ENCODE peak calls at places on chromosomes 4 and X, in seven cellular contexts. G is IMR-90, F is mesendoderm, B is H9, Y is H1, I is trophoblast cell, H is mesenchymal stem cell. L is an unnamed sample.

GRCh38 chr4:164224871-164225270 is 529.1 kb upstream of the SMIM31 start:
- DNase-seq in G (no peak), F (no peak), B (no peak), Y (no peak), I (no peak), H (no peak), L (no peak)

GRCh38 chr4:127141857-127142256 is 490.9 kb upstream of the INTU start:
- DNase-seq in G (peak; percentile 76), F (no peak), B (no peak), Y (no peak), I (no peak), H (peak; percentile 90), L (no peak)

GRCh38 chr4:169064281-169064680 is 54.2 kb upstream of the CBR4 start:
- DNase-seq in G (no peak), F (no peak), B (no peak), Y (no peak), I (no peak), H (no peak), L (no peak)

GRCh38 chr4:130636486-130636885 is 1540.5 kb downstream of the C4orf33 start:
- DNase-seq in G (no peak), F (peak; percentile 14), B (no peak), Y (no peak), I (no peak), H (no peak), L (no peak)

GRCh38 chrX:107775734-107776511 is at the start of gene TSC22D3:
- DNase-seq in G (peak; percentile 33), F (peak; percentile 82), B (peak; percentile 81), Y (no peak), I (peak; percentile 36), H (peak; percentile 84), L (no peak)

GRCh38 chr4:74919783-74920182 is 13.1 kb upstream of the PARM1 start:
- DNase-seq in G (no peak), F (no peak), B (no peak), Y (no peak), I (no peak), H (no peak), L (no peak)

GRCh38 chr4:135239964-135240363 is 1038.4 kb upstream of the PABPC4L start:
- DNase-seq in G (peak; percentile 40), F (no peak), B (no peak), Y (no peak), I (no peak), H (no peak), L (no peak)

GRCh38 chr4:163492951-163493504 is 1.5 kb upstream of the TMA16 start:
- DNase-seq in G (no peak), F (peak; percentile 35), B (no peak), Y (no peak), I (no peak), H (no peak), L (no peak)

GRCh38 chr4:176084769-176085168 is 19.1 kb downstream of the WDR17 start:
- DNase-seq in G (no peak), F (no peak), B (no peak), Y (no peak), I (no peak), H (no peak), L (no peak)

GRCh38 chr4:94158883-94159282 is 48.8 kb upstream of the SMARCAD1 start:
- DNase-seq in G (no peak), F (peak; percentile 57), B (no peak), Y (no peak), I (no peak), H (no peak), L (no peak)

GRCh38 chrX:83934220-83934619 is 73.3 kb downstream of the CYLC1 start:
- DNase-seq in G (no peak), F (peak; percentile 1), B (no peak), Y (no peak), I (no peak), H (no peak), L (no peak)

GRCh38 chr4:71609651-71610050 is 174.2 kb downstream of the GC start:
- DNase-seq in G (no peak), F (no peak), B (no peak), Y (no peak), I (no peak), H (no peak), L (no peak)

GRCh38 chr4:156779774-156780173 is 191.8 kb downstream of the PDGFC start:
- DNase-seq in G (peak; percentile 95), F (peak; percentile 17), B (no peak), Y (no peak), I (no peak), H (peak; percentile 95), L (no peak)

GRCh38 chr4:142558851-142559250 is 287.2 kb downstream of the INPP4B start:
- DNase-seq in G (peak; percentile 21), F (peak; percentile 22), B (no peak), Y (no peak), I (peak; percentile 5), H (no peak), L (peak; percentile 32)

GRCh38 chrX:77640702-77641101 is 145.3 kb downstream of the ATRX start:
- DNase-seq in G (no peak), F (no peak), B (no peak), Y (no peak), I (no peak), H (no peak), L (no peak)

GRCh38 chr4:123941306-123941705 is 544.7 kb downstream of the SPRY1 start:
- DNase-seq in G (peak; percentile 61), F (no peak), B (no peak), Y (no peak), I (peak; percentile 33), H (no peak), L (no peak)

GRCh38 chrX:110123331-110123782 is 120.4 kb downstream of the TMEM164 start:
- DNase-seq in G (no peak), F (no peak), B (no peak), Y (no peak), I (no peak), H (peak; percentile 33), L (no peak)

GRCh38 chrX:34875204-34875603 is 67.4 kb upstream of the FAM47B start:
- DNase-seq in G (peak; percentile 75), F (no peak), B (no peak), Y (no peak), I (no peak), H (peak; percentile 37), L (no peak)

GRCh38 chrX:12985336-12985735 is 10.4 kb downstream of the TMSB4X start:
- DNase-seq in G (no peak), F (no peak), B (no peak), Y (no peak), I (no peak), H (no peak), L (no peak)

GRCh38 chr4:123987408-123987807 is 590.8 kb downstream of the SPRY1 start:
- DNase-seq in G (no peak), F (no peak), B (no peak), Y (no peak), I (no peak), H (no peak), L (no peak)

GRCh38 chr4:158535130-158535614 is 13.5 kb downstream of the RXFP1 start:
- DNase-seq in G (peak; percentile 80), F (no peak), B (no peak), Y (no peak), I (peak; percentile 34), H (peak; percentile 55), L (no peak)

GRCh38 chr4:121758896-121759568 is 5.9 kb downstream of the SMIM43 start:
- DNase-seq in G (peak; percentile 51), F (no peak), B (no peak), Y (no peak), I (no peak), H (peak; percentile 12), L (no peak)

GRCh38 chr4:157978680-157979361 is 194.0 kb downstream of the GASK1B start:
- DNase-seq in G (peak; percentile 64), F (peak; percentile 87), B (peak; percentile 45), Y (peak; percentile 23), I (peak; percentile 79), H (peak; percentile 74), L (peak; percentile 67)

GRCh38 chr4:7341486-7342222 is 93.1 kb downstream of the PSAPL1 start:
- DNase-seq in G (peak; percentile 67), F (no peak), B (no peak), Y (no peak), I (no peak), H (peak; percentile 39), L (no peak)

GRCh38 chr4:174318829-174319764 is 35.4 kb downstream of the CEP44 start:
- DNase-seq in G (peak; percentile 46), F (peak; percentile 66), B (no peak), Y (no peak), I (peak; percentile 53), H (peak; percentile 58), L (peak; percentile 11)

DNA sequence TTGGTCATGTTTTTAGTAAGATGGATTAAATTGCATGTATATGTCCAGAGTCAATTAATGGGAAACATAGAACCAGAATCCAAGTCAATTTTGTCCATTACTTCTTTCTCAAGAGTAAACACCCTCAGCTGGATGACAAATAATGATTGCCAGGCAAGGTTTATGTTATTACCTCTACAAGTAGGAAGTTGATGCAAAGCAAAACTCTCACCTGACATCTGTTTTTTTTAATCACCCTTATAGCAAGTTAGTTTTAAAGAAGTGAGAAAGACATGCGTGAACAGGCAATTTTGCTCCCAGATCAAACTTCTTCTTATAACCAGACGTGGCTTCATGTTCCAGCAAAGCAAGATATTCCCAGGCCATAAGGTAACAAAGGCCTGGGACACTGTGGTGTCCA is 348.5 kb upstream of the FTHL17 start:
- DNase-seq in G (no peak), F (no peak), B (no peak), Y (no peak), I (no peak), H (no peak), L (no peak)
- H3K9ac ChIP-seq in G (no peak overlapping the region), F (no peak overlapping the region), B (no peak overlapping the region), Y (no peak overlapping the region), I (no peak overlapping the region), H (no peak overlapping the region), L (no peak overlapping the region)

GRCh38 chrX:9651737-9652136 is 113.9 kb downstream of the GPR143 start:
- DNase-seq in G (no peak), F (no peak), B (no peak), Y (no peak), I (peak; percentile 8), H (no peak), L (no peak)
- H2BK120ac ChIP-seq in G (no peak overlapping the region), F (no peak overlapping the region), B (no peak overlapping the region), Y (no peak overlapping the region), I (no peak overlapping the region), H (no peak overlapping the region), L (no peak overlapping the region)

DNA sequence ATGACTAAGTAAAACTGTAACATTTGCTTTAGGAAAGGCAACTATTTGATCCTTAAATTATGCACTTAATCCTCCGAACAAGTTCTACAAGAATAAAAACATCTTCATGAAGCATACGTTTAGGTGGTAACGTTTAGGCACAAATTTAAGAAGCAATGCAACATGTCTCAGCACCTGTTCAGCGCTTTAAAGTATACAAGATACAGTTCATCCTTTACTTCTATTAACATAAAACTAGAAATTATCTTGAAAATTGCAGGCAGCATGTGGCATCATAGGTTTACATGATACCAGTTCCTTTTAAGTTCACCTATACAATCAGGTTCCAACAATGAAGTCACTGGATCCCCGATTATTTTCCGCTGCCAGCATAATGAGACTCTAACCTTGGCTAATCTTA is 1.5 kb downstream of the PLA2G12A start:
- DNase-seq in G (no peak), F (no peak), B (no peak), Y (no peak), I (no peak), H (no peak), L (no peak)
- H3K9ac ChIP-seq in G (no peak overlapping the region), F (peak overlapping the region; percentile 33), B (peak overlapping the region; percentile 96), Y (no peak overlapping the region), I (no peak overlapping the region), H (peak overlapping the region; percentile 93), L (no peak overlapping the region)

DNA sequence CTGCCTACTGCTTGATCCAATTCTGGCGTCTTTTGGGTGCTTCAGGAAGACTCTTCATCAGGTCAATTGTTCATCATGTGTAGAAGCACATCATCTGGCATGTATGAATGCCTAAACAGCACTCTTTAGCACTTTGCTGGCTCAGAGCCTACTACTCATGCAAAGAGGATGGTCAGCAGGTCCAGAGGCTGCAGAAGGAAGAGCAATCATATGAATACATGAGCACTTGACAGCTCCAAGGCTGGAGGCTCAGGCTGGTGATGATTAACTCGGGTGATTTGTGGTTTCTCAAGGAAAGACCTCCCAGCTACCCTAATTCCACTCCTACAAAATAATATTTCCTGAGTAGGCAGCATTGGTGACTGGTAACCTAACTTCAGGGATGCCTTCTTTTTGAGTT is 103.8 kb upstream of the CXCL13 start:
- DNase-seq in G (no peak), F (no peak), B (no peak), Y (no peak), I (no peak), H (no peak), L (no peak)
- H2BK120ac ChIP-seq in G (no peak overlapping the region), F (no peak overlapping the region), B (no peak overlapping the region), Y (no peak overlapping the region), I (no peak overlapping the region), H (no peak overlapping the region), L (no peak overlapping the region)